ENCODE peak calls at places on chromosomes 2 and 18, in five cellular contexts. I is endodermal cell, W is Caki2, R is astrocyte of the spinal cord, B is GM12892. A is an unnamed sample.

GRCh38 chr2:88729061-88729745 is 37.7 kb downstream of the RPIA start:
- DNase-seq in I (no peak), W (no peak), R (peak), B (no peak), A (no peak)

GRCh38 chr2:195859513-195859912 is 202.5 kb downstream of the SLC39A10 start:
- DNase-seq in I (no peak), W (no peak), R (no peak), B (no peak), A (no peak)

GRCh38 chr2:70440621-70441020 is 113.0 kb downstream of the TGFA start:
- DNase-seq in I (no peak), W (no peak), R (no peak), B (no peak), A (no peak)

GRCh38 chr2:1758774-1759610 is 14.7 kb upstream of the PXDN start:
- DNase-seq in I (no peak), W (no peak), R (no peak), B (no peak), A (peak)

GRCh38 chr2:120809576-120810440 is 74.1 kb downstream of the GLI2 start:
- DNase-seq in I (no peak), W (no peak), R (no peak), B (no peak), A (no peak)

GRCh38 chr2:28401948-28402550 is 9.4 kb downstream of the FOSL2 start:
- DNase-seq in I (no peak), W (no peak), R (no peak), B (no peak), A (peak)

GRCh38 chr2:25651066-25651465 is 22.3 kb downstream of the DTNB start:
- DNase-seq in I (no peak), W (no peak), R (peak), B (no peak), A (no peak)

GRCh38 chr18:45617284-45617683 is 2.0 kb downstream of the SLC14A2 start:
- DNase-seq in I (no peak), W (peak), R (peak), B (no peak), A (peak)

GRCh38 chr2:41167014-41167413 is 715.1 kb upstream of the SLC8A1 start:
- DNase-seq in I (peak), W (no peak), R (no peak), B (no peak), A (no peak)

GRCh38 chr2:56749152-56749752 is 565.5 kb downstream of the CCDC85A start:
- DNase-seq in I (no peak), W (peak), R (peak), B (no peak), A (no peak)

GRCh38 chr2:202018950-202019349 is 14.7 kb upstream of the FZD7 start:
- DNase-seq in I (no peak), W (no peak), R (no peak), B (no peak), A (no peak)

GRCh38 chr2:104028066-104028465 is 825.8 kb upstream of the POU3F3 start:
- DNase-seq in I (no peak), W (no peak), R (peak), B (no peak), A (no peak)

GRCh38 chr2:18752667-18753422 is 163.5 kb upstream of the NT5C1B start:
- DNase-seq in I (no peak), W (no peak), R (no peak), B (no peak), A (no peak)

GRCh38 chr2:33034784-33035183 is 88.0 kb downstream of the LTBP1 start:
- DNase-seq in I (no peak), W (no peak), R (peak), B (no peak), A (no peak)

GRCh38 chr18:7940976-7941375 is 373.9 kb downstream of the PTPRM start:
- DNase-seq in I (no peak), W (no peak), R (no peak), B (no peak), A (no peak)

GRCh38 chr2:216319771-216320170 is 52.5 kb downstream of the MARCHF4 start:
- DNase-seq in I (peak), W (peak), R (no peak), B (no peak), A (no peak)

GRCh38 chr18:77042583-77042982 is 90.0 kb downstream of the MBP start:
- DNase-seq in I (no peak), W (no peak), R (no peak), B (no peak), A (peak)

GRCh38 chr2:189013677-189014380 is 39.7 kb downstream of the COL3A1 start:
- DNase-seq in I (no peak), W (no peak), R (peak), B (no peak), A (no peak)

GRCh38 chr2:206160124-206160806 is 570 bp downstream of the EEF1B2 start:
- DNase-seq in I (no peak), W (no peak), R (no peak), B (peak), A (peak)

GRCh38 chr2:233113114-233113452 is 52.9 kb downstream of the INPP5D start:
- DNase-seq in I (no peak), W (no peak), R (no peak), B (no peak), A (peak)

GRCh38 chr2:136901732-136902131 is 136.4 kb downstream of the THSD7B start:
- DNase-seq in I (no peak), W (no peak), R (no peak), B (no peak), A (no peak)

GRCh38 chr2:220619525-220620267 is 952.4 kb downstream of the EPHA4 start:
- DNase-seq in I (no peak), W (peak), R (peak), B (no peak), A (no peak)

GRCh38 chr2:230814616-230815015 is 50.1 kb upstream of the ITM2C start:
- DNase-seq in I (no peak), W (peak), R (peak), B (no peak), A (no peak)

GRCh38 chr2:220134756-220135534 is 507.5 kb downstream of the SLC4A3 start:
- DNase-seq in I (no peak), W (no peak), R (no peak), B (no peak), A (no peak)

GRCh38 chr2:50786345-50786744 is 245.6 kb downstream of the NRXN1 start:
- DNase-seq in I (no peak), W (no peak), R (no peak), B (no peak), A (no peak)

GRCh38 chr2:97919858-97920257 is 75.9 kb downstream of the TMEM131 start:
- DNase-seq in I (peak), W (no peak), R (no peak), B (no peak), A (no peak)

GRCh38 chr18:39523281-39523680 is 1957.7 kb upstream of the CELF4 start:
- DNase-seq in I (no peak), W (peak), R (peak), B (no peak), A (no peak)

GRCh38 chr18:63191413-63191812 is 128.2 kb downstream of the BCL2 start:
- DNase-seq in I (no peak), W (no peak), R (no peak), B (no peak), A (no peak)

GRCh38 chr2:16373341-16373740 is 292.3 kb downstream of the CYRIA start:
- DNase-seq in I (no peak), W (no peak), R (no peak), B (no peak), A (no peak)

GRCh38 chr18:67199993-67200617 is 316.4 kb downstream of the DSEL start:
- DNase-seq in I (no peak), W (peak), R (peak), B (no peak), A (no peak)

GRCh38 chr18:77208969-77209368 is 40.7 kb upstream of the GALR1 start:
- DNase-seq in I (no peak), W (peak), R (peak), B (peak), A (peak)

GRCh38 chr2:101776172-101777043 is 78.9 kb downstream of the MAP4K4 start:
- DNase-seq in I (peak), W (no peak), R (no peak), B (no peak), A (no peak)

GRCh38 chr2:16151651-16152050 is 211.3 kb downstream of the MYCN start:
- DNase-seq in I (no peak), W (no peak), R (no peak), B (no peak), A (no peak)